ENCODE peak calls at places on chromosomes 7 and 10, in eight cellular contexts. Y is sigmoid colon, O is GM12891, W is prostate gland, C is HCT116, B is spleen, S is stomach, V is upper lobe of left lung. K is an unnamed sample.

GRCh38 chr10:72567884-72568283 is 58.0 kb downstream of the MICU1 start:
- DNase-seq in W (no peak), Y (no peak), C (peak), V (no peak), B (no peak), S (no peak), O (no peak), K (no peak)

GRCh38 chr7:79713281-79713680 is 259.8 kb upstream of the MAGI2 start:
- DNase-seq in Y (no peak), B (no peak), C (no peak), V (no peak), W (no peak), O (no peak), S (no peak), K (no peak)

GRCh38 chr10:110269641-110270318 is 34.9 kb downstream of the SMNDC1 start:
- DNase-seq in C (no peak), S (peak), Y (no peak), W (peak), O (no peak), B (no peak), V (no peak), K (no peak)

GRCh38 chr7:98628916-98629525 is 11.9 kb downstream of the NPTX2 start:
- DNase-seq in C (no peak), W (no peak), Y (no peak), V (no peak), S (peak), O (no peak), B (no peak), K (no peak)

GRCh38 chr10:132788180-132788830 is 2.4 kb upstream of the NKX6-2 start:
- DNase-seq in Y (no peak), B (no peak), V (peak), C (no peak), W (peak), O (no peak), S (peak), K (no peak)

GRCh38 chr10:115830260-115830970 is 442.6 kb downstream of the GFRA1 start:
- DNase-seq in W (no peak), S (no peak), V (no peak), O (no peak), B (no peak), C (no peak), Y (no peak), K (no peak)

GRCh38 chr7:109939207-109939606 is 1151.7 kb upstream of the LRRN3 start:
- DNase-seq in W (no peak), V (no peak), O (no peak), B (no peak), S (no peak), Y (no peak), C (no peak), K (no peak)

GRCh38 chr10:103548581-103549348 is 55.3 kb downstream of the NEURL1 start:
- DNase-seq in C (no peak), B (peak), W (no peak), S (peak), Y (no peak), O (no peak), V (no peak), K (peak)

GRCh38 chr7:7274782-7275181 is 92.4 kb downstream of the C1GALT1 start:
- DNase-seq in B (no peak), C (no peak), S (no peak), V (no peak), Y (no peak), W (no peak), O (no peak), K (no peak)

GRCh38 chr7:100066953-100067352 is 14.6 kb downstream of the ZNF3 start:
- DNase-seq in W (no peak), O (no peak), C (no peak), Y (peak), S (no peak), V (no peak), B (no peak), K (no peak)
- TF ChIP-seq POLR2A in W (no peak), O (no peak), C (no peak), Y (no peak), S (no peak), V (no peak), B (no peak), K (no peak)

GRCh38 chr10:124225029-124225467 is 131.7 kb upstream of the CHST15 start:
- DNase-seq in S (peak), W (no peak), B (no peak), Y (no peak), C (no peak), V (no peak), O (no peak), K (no peak)

GRCh38 chr10:124227306-124228016 is 134.1 kb upstream of the CHST15 start:
- DNase-seq in W (no peak), Y (no peak), B (no peak), S (no peak), V (no peak), C (no peak), O (no peak), K (no peak)

GRCh38 chr10:124225468-124226270 is 132.3 kb upstream of the CHST15 start:
- DNase-seq in V (no peak), S (peak), O (no peak), W (no peak), C (no peak), Y (no peak), B (no peak), K (peak)

GRCh38 chr10:124228017-124228379 is 134.6 kb upstream of the CHST15 start:
- DNase-seq in B (no peak), V (no peak), S (no peak), Y (no peak), C (no peak), W (no peak), O (no peak), K (no peak)

GRCh38 chr10:124226271-124226911 is 133.0 kb upstream of the CHST15 start:
- DNase-seq in B (no peak), O (no peak), S (no peak), V (no peak), Y (no peak), C (no peak), W (no peak), K (no peak)
- TF ChIP-seq POLR2AphosphoS5 in B (no peak), O (no peak), S (no peak), V (no peak), Y (no peak), C (no peak), W (no peak), K (no peak)

GRCh38 chr10:1626410-1626809 is 110.9 kb downstream of the ADARB2 start:
- DNase-seq in W (no peak), S (no peak), C (no peak), Y (peak), B (no peak), V (no peak), O (no peak), K (no peak)
- TF ChIP-seq POLR2A in W (no peak), S (no peak), C (no peak), Y (no peak), B (no peak), V (no peak), O (no peak), K (no peak)

GRCh38 chr10:60140681-60141632 is 234.6 kb upstream of the CCDC6 start:
- DNase-seq in S (no peak), W (peak), C (no peak), B (no peak), O (no peak), Y (peak), V (no peak), K (no peak)
- TF ChIP-seq POLR2AphosphoS5 in S (no peak), W (peak), C (no peak), B (no peak), O (no peak), Y (peak), V (no peak), K (no peak)

GRCh38 chr10:89207181-89207800 is at the start of gene CH25H:
- DNase-seq in C (no peak), W (peak), S (peak), Y (peak), V (no peak), B (no peak), O (no peak), K (peak)
- TF ChIP-seq POLR2A in C (no peak), W (peak), S (no peak), Y (no peak), V (no peak), B (no peak), O (no peak), K (no peak)

GRCh38 chr10:84328303-84329093 is at the start of gene CCSER2:
- DNase-seq in B (peak), O (peak), Y (peak), V (peak), S (peak), W (peak), C (peak), K (peak)
- TF ChIP-seq POLR2AphosphoS5 in B (peak), O (no peak), Y (peak), V (peak), S (peak), W (no peak), C (peak), K (no peak)

DNA sequence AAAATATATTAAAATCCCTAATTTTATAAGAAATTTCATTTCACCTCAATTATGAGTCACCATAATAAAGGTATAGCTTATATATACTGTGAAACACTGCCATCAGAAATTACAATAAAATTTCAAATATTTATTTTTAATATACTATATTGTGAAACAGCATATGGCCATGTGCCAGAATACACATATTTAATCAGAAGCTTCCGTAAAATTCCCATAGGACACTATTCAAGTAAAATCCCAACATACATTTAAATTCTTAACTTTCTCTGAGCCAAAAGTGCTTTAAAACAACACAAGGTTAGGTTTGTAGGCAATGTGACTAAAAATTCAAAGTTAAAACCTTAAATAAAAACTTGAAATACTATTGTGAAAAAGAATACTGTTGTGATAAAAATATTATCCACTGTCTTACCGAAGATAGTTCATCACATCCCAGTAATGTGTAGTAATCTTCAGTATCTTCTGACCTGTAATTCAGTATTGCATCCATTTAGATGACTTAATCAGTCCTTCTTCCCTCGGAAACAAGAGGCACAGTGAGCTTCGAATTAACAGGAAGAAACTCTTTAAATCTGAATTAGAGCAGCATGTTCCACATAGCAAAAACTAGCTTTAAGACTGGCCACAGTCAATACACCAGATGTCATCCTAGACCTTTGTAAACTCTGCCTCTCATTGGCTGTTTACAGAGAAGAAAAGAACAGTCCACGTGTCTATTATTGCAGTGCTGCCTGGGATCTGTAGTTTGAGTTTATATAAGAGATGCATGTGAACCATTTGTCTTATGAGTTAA is at the start of gene DNAJC12:
- DNase-seq in C (peak), B (no peak), O (peak), S (no peak), Y (no peak), W (peak), V (no peak), K (no peak)
- TF ChIP-seq POLR2A in C (no peak), B (no peak), O (no peak), S (no peak), Y (no peak), W (no peak), V (no peak), K (no peak)

GRCh38 chr7:106626376-106627293 is 34.3 kb downstream of the CCDC71L start:
- DNase-seq in W (no peak), B (no peak), S (no peak), Y (no peak), V (no peak), C (peak), O (no peak), K (no peak)

GRCh38 chr7:106623846-106624245 is 37.1 kb downstream of the CCDC71L start:
- DNase-seq in V (no peak), W (no peak), Y (no peak), B (no peak), S (no peak), O (no peak), C (no peak), K (no peak)

GRCh38 chr7:106622654-106623314 is 38.2 kb downstream of the CCDC71L start:
- DNase-seq in C (no peak), B (no peak), S (no peak), Y (no peak), V (no peak), W (no peak), O (no peak), K (no peak)

GRCh38 chr7:106623315-106623660 is 37.7 kb downstream of the CCDC71L start:
- DNase-seq in O (no peak), V (no peak), S (no peak), W (no peak), C (no peak), Y (no peak), B (no peak), K (no peak)

GRCh38 chr7:106625678-106626301 is 35.2 kb downstream of the CCDC71L start:
- DNase-seq in S (no peak), Y (no peak), V (no peak), C (no peak), W (no peak), B (no peak), O (no peak), K (no peak)
- TF ChIP-seq POLR2AphosphoS5 in S (no peak), Y (no peak), V (no peak), C (no peak), W (no peak), B (no peak), O (no peak), K (no peak)

GRCh38 chr7:44847509-44847919 is 373 bp downstream of the H2AZ2 start:
- DNase-seq in C (peak), B (peak), V (peak), O (peak), W (peak), Y (peak), S (peak), K (peak)
- TF ChIP-seq POLR2A in C (no peak), B (no peak), V (no peak), O (peak), W (no peak), Y (peak), S (no peak), K (no peak)

K was measured in suprapubic skin.